ENCODE peak calls at places on chromosomes 12 and 14, in five cellular contexts. N is uterus, G is caudate nucleus, T is GM23248, W is brain microvascular endothelial cell. H is an unnamed sample.

GRCh38 chr12:63045020-63045860 is 105.8 kb downstream of the AVPR1A start:
- DNase-seq in G (no peak), W (peak), N (no peak), T (peak), H (no peak)

GRCh38 chr12:131229426-131230339 is 276.0 kb downstream of the ADGRD1 start:
- DNase-seq in T (no peak), G (no peak), N (no peak), W (no peak), H (no peak)

GRCh38 chr14:103091041-103091882 is 3.3 kb upstream of the EXOC3L4 start:
- DNase-seq in T (peak), N (peak), W (no peak), G (no peak), H (no peak)

GRCh38 chr12:75488553-75488952 is 8.0 kb downstream of the GLIPR1 start:
- DNase-seq in G (no peak), W (peak), N (no peak), T (peak), H (no peak)

GRCh38 chr12:53791735-53792326 is 40.1 kb upstream of the CISTR start:
- DNase-seq in T (peak), N (no peak), W (no peak), G (no peak), H (no peak)

GRCh38 chr12:11877869-11878780 is 192.6 kb upstream of the BCL2L14 start:
- DNase-seq in W (peak), T (peak), G (peak), N (peak), H (no peak)

GRCh38 chr14:54566410-54567223 is at the start of gene SAMD4A:
- DNase-seq in W (peak), T (peak), N (peak), G (peak), H (peak)

GRCh38 chr14:99072956-99073355 is 199.0 kb downstream of the BCL11B start:
- DNase-seq in G (no peak), W (no peak), T (no peak), N (no peak), H (no peak)

GRCh38 chr14:95185033-95185432 is 27.7 kb upstream of the DICER1 start:
- DNase-seq in G (no peak), W (no peak), T (no peak), N (no peak), H (no peak)

GRCh38 chr12:40947812-40948211 is 240.3 kb upstream of the PDZRN4 start:
- DNase-seq in T (no peak), N (no peak), W (no peak), G (no peak), H (no peak)

GRCh38 chr12:116520801-116521471 is 38.2 kb upstream of the MAP1LC3B2 start:
- DNase-seq in W (peak), N (no peak), G (no peak), T (peak), H (no peak)

GRCh38 chr12:92551853-92552397 is 150.9 kb upstream of the PLEKHG7 start:
- DNase-seq in T (peak), G (no peak), N (no peak), W (peak), H (no peak)

GRCh38 chr12:110577717-110578521 is 5.2 kb downstream of the PPTC7 start:
- DNase-seq in N (no peak), G (no peak), W (peak), T (peak), H (no peak)

GRCh38 chr14:100106260-100106659 is 41.0 kb downstream of the EVL start:
- DNase-seq in T (no peak), G (no peak), W (no peak), N (no peak), H (no peak)

GRCh38 chr12:59040043-59040442 is 119.7 kb upstream of the LRIG3 start:
- DNase-seq in N (no peak), W (no peak), G (no peak), T (peak), H (no peak)

GRCh38 chr14:93146119-93146518 is 30.4 kb upstream of the ITPK1 start:
- DNase-seq in W (no peak), T (no peak), N (no peak), G (no peak), H (no peak)

GRCh38 chr14:101230851-101231550 is 327.5 kb upstream of the RTL1 start:
- DNase-seq in W (no peak), G (no peak), N (no peak), T (no peak), H (no peak)

GRCh38 chr12:104426926-104427546 is 29.7 kb upstream of the CHST11 start:
- DNase-seq in W (peak), G (no peak), T (peak), N (no peak), H (no peak)

GRCh38 chr14:65502676-65503124 is 90.2 kb downstream of the FUT8 start:
- DNase-seq in N (no peak), W (peak), G (no peak), T (peak), H (no peak)

GRCh38 chr12:48032597-48032996 is 28.3 kb upstream of the COL2A1 start:
- DNase-seq in G (no peak), T (peak), W (no peak), N (no peak), H (no peak)

GRCh38 chr14:88630565-88630964 is 67.7 kb downstream of the ZC3H14 start:
- DNase-seq in N (no peak), T (peak), G (no peak), W (peak), H (no peak)

GRCh38 chr14:104974146-104974541 is 4.0 kb downstream of the AHNAK2 start:
- DNase-seq in G (no peak), W (no peak), T (no peak), N (no peak), H (no peak)

GRCh38 chr14:68655021-68655811 is 137.7 kb downstream of the ZFP36L1 start:
- DNase-seq in T (no peak), W (no peak), N (peak), G (no peak), H (no peak)

GRCh38 chr12:108950991-108951739 is 69.7 kb downstream of the SVOP start:
- DNase-seq in T (peak), W (peak), N (peak), G (peak), H (peak)

GRCh38 chr12:124032265-124032886 is 59.4 kb downstream of the ZNF664 start:
- DNase-seq in W (peak), G (peak), N (peak), T (peak), H (no peak)

GRCh38 chr12:59626382-59626781 is 30.6 kb downstream of the SLC16A7 start:
- DNase-seq in W (no peak), G (no peak), T (peak), N (no peak), H (no peak)

GRCh38 chr12:114747156-114747555 is 63.2 kb upstream of the TBX3 start:
- DNase-seq in T (no peak), G (no peak), N (no peak), W (no peak), H (no peak)

GRCh38 chr12:65638324-65638723 is 186.0 kb upstream of the HMGA2 start:
- DNase-seq in G (no peak), T (no peak), W (no peak), N (no peak), H (no peak)

GRCh38 chr12:65637774-65638173 is 186.5 kb upstream of the HMGA2 start:
- DNase-seq in T (peak), G (no peak), W (no peak), N (no peak), H (no peak)

GRCh38 chr12:65637150-65637549 is 187.1 kb upstream of the HMGA2 start:
- DNase-seq in N (no peak), T (no peak), G (no peak), W (no peak), H (no peak)

GRCh38 chr12:65634626-65635331 is 189.5 kb upstream of the HMGA2 start:
- DNase-seq in G (no peak), W (peak), T (peak), N (no peak), H (no peak)

DNA sequence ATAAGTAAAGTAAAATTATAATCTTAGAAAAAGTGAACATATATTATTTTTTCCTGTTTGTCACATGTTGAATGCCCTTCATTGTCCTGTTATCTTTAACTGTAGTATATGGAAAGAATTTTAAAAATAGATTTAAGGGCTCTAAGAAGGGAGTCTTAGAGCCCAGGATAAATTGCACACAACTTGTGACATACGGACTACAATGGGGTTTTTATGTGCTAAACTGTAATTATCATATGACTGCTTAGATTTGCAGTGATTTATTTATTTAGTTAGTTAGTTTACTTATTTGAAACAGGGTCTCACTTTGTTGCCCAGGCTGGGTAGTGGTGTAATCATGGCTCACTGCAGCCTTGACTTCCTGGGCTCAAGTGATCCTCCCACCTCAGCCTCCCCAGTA is 187.8 kb upstream of the HMGA2 start:
- DNase-seq in T (no peak), G (no peak), N (no peak), W (no peak), H (no peak)
- H3K27ac ChIP-seq in T (peak), G (no peak), N (no peak), W (peak), H (no peak)

GRCh38 chr14:52860910-52861309 is 69.5 kb upstream of the GNPNAT1 start:
- DNase-seq in T (no peak), G (no peak), W (no peak), N (no peak), H (no peak)

GRCh38 chr14:52856139-52856538 is 64.7 kb upstream of the GNPNAT1 start:
- DNase-seq in N (no peak), T (no peak), G (no peak), W (no peak), H (no peak)

GRCh38 chr14:52862652-52863338 is 71.4 kb upstream of the GNPNAT1 start:
- DNase-seq in G (no peak), N (no peak), W (peak), T (peak), H (no peak)

GRCh38 chr14:52863339-52863700 is 71.9 kb upstream of the GNPNAT1 start:
- DNase-seq in G (no peak), T (peak), N (no peak), W (no peak), H (no peak)

DNA sequence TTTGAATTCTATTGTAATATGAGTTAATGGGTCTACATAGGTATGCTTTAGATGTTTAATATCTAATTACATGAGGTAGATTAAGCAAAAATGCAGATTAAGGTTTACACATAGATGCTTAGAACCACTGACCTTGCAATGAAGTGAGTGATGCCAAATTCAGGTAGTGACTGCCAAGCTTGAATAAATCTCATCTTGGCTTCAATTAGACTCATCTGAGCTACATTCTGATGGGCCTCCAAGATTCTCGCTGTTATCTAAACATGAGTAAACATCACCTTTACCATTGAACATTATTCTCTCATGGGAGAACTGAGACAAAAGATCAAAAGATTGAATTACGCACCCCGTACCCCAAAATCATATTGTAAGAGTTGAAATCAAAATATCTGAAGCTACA is 68.8 kb upstream of the GNPNAT1 start:
- DNase-seq in N (no peak), W (no peak), T (no peak), G (no peak), H (no peak)
- H3K27ac ChIP-seq in N (no peak), W (no peak), T (no peak), G (no peak), H (no peak)

DNA sequence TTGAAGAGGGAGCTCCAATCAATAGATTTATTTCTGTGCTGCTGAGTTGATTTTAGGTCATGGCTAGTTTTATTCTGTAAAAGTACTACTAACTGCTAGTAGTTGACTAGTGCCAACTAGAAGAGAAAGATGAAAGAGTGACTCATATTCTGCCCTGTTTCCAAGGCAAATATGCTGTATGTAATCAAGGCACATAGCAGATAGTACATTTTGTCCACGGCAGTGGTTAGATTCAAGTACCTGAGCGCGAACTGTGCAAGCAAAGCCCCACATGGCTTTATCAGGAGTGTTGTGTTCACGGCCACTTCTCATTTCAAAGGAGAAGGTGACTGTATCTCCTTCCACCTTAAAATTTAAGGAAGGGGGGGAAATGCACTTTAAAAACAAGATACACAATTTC is 126.8 kb downstream of the TRAFD1 start:
- DNase-seq in T (peak), W (peak), N (no peak), G (no peak), H (no peak)
- H3K27ac ChIP-seq in T (no peak), W (no peak), N (no peak), G (no peak), H (no peak)

GRCh38 chr14:61584258-61584657 is 111.1 kb upstream of the HIF1A start:
- DNase-seq in N (no peak), G (no peak), T (peak), W (peak), H (no peak)

GRCh38 chr14:61587397-61587713 is 108.0 kb upstream of the HIF1A start:
- DNase-seq in T (no peak), W (no peak), G (no peak), N (no peak), H (no peak)

GRCh38 chr14:61585598-61586538 is 109.4 kb upstream of the HIF1A start:
- DNase-seq in G (peak), N (peak), W (peak), T (peak), H (peak)

GRCh38 chr14:61588419-61588901 is 106.9 kb upstream of the HIF1A start:
- DNase-seq in W (no peak), N (no peak), G (no peak), T (peak), H (no peak)

DNA sequence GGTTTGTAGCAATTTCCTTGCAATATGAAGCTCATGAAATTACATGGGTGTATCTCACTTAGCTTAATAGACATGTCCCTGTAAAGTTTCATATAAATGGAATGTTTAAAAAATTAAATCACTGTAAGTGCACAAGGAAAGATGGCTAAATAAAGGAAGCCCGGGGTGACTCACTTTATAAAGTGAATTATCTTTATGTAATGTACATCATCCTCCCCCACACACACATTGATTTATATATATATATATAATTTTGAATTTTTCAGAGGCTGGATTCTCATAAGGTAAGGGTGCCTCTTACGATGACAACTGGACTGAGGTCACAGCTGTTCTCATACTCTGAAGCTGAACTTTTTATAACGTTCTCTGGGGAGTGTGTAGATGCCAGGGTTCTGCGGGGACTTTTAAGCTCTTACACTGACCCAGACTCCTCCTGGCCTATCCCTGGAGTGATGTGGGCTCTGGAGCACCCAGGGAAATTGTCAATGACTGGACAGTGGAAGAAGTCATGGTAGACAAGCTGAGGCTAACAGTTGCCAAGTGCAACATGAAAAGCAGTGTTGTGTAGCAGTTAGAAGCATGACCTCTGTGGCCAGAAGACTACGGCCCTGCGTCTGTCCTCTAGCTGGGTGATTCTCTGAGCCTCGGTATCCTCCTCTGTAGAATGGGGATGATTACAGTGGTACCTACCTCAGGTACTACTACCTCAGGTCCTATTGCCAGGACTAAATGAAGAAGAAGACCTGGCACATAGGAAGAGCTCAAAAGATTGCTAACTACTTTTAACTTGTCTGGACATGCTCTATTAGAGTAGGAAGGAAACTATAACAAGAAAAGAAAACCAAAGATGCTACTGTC is 108.5 kb upstream of the HIF1A start:
- DNase-seq in G (no peak), N (no peak), T (peak), W (peak), H (no peak)
- H3K27ac ChIP-seq in G (peak), N (peak), T (peak), W (peak), H (no peak)

DNA sequence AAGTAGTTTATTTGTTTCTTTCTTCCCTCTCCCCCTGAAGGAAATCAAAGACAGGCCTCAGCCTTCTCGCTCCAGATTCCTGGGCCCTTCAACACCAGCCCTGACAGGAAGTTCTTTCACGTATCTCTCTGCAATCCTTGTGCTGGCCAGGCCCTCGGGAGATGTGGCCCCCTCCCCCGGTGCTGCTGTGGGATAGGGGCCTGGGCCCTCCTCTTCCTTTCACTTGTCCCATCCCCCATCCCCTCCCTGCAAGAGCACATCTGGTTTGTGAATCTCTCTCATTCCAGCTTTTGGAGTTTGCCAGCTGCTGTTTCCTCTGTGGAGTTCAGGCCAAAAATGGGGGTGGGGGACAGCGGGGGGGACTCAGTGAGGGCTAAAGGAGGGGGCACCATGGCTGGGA is 7.2 kb downstream of the LRP1 start:
- DNase-seq in W (no peak), T (peak), N (peak), G (no peak), H (no peak)
- H3K27ac ChIP-seq in W (no peak), T (peak), N (peak), G (peak), H (peak)

GRCh38 chr12:68240975-68241374 is 12.4 kb downstream of the IL22 start:
- DNase-seq in G (no peak), T (peak), N (no peak), W (peak), H (no peak)
- H3K27ac ChIP-seq in G (no peak), T (peak), N (peak), W (peak), H (no peak)